ENCODE peak calls at places on chromosomes 1 and 21, in six cellular contexts. U is activated naive CD8-positive, alpha-beta T cell treated with anti-CD3 and anti-CD28 coated beads, Interleukin-2, amount 10 ng/mL, durations not matched to agents 7 days and 5 days; K is activated CD8-positive, alpha-beta memory T cell treated with anti-CD3 and anti-CD28 coated beads, Interleukin-2, amount 10 ng/mL, durations not matched to agents 7 days and 5 days; M is Right ventricle myocardium superior; W is gastroesophageal sphincter; I is pancreas. C is an unnamed sample.

GRCh38 chr1:88998716-88999115 is 6.3 kb upstream of the KYAT3 start:
- ATAC-seq in U (peak), K (peak), W (peak), M (peak), I (peak), C (peak)

GRCh38 chr1:58189453-58189852 is 357.1 kb downstream of the OMA1 start:
- ATAC-seq in U (no peak), K (no peak), I (no peak), W (no peak), M (peak), C (no peak)

GRCh38 chr1:88398338-88398737 is 285.7 kb upstream of the PKN2 start:
- ATAC-seq in M (no peak), K (no peak), I (no peak), W (no peak), U (no peak), C (no peak)

GRCh38 chr1:55375617-55376258 is 160.6 kb upstream of the USP24 start:
- ATAC-seq in I (no peak), K (no peak), U (no peak), W (no peak), M (peak), C (peak)

GRCh38 chr1:157089789-157090188 is 9.8 kb downstream of the ETV3L start:
- ATAC-seq in K (no peak), M (no peak), U (no peak), W (no peak), I (peak), C (no peak)

GRCh38 chr1:44719318-44719717 is 11.7 kb downstream of the RNU5D-1 start:
- ATAC-seq in M (no peak), U (no peak), K (no peak), W (no peak), I (no peak), C (no peak)

GRCh38 chr21:41610042-41610839 is 102.3 kb upstream of the TMPRSS2 start:
- ATAC-seq in K (no peak), U (no peak), M (peak), I (peak), W (no peak), C (peak)

GRCh38 chr1:63602629-63603028 is 9.4 kb downstream of the PGM1 start:
- ATAC-seq in I (no peak), K (no peak), W (no peak), M (no peak), U (no peak), C (no peak)

GRCh38 chr1:89260042-89260441 is 12.6 kb downstream of the GBP5 start:
- ATAC-seq in I (no peak), U (peak), W (no peak), K (peak), M (peak), C (no peak)

GRCh38 chr21:29168874-29169273 is 38.4 kb downstream of the MAP3K7CL start:
- ATAC-seq in W (no peak), I (no peak), M (no peak), U (no peak), K (no peak), C (peak)

GRCh38 chr1:95255826-95256225 is 21.8 kb downstream of the RWDD3 start:
- ATAC-seq in U (no peak), K (no peak), M (no peak), I (no peak), W (no peak), C (no peak)

GRCh38 chr1:182955596-182956588 is 2.9 kb upstream of the SHCBP1L start:
- ATAC-seq in K (no peak), M (no peak), I (no peak), U (no peak), W (no peak), C (no peak)

GRCh38 chr1:58881471-58881994 is 97.7 kb upstream of the JUN start:
- ATAC-seq in W (peak), U (no peak), I (peak), K (no peak), M (no peak), C (peak)

GRCh38 chr1:183370399-183371058 is 47.7 kb downstream of the NMNAT2 start:
- ATAC-seq in W (no peak), K (no peak), U (no peak), I (peak), M (no peak), C (no peak)

GRCh38 chr1:158016651-158017335 is 23.3 kb downstream of the KIRREL1 start:
- ATAC-seq in M (no peak), W (no peak), I (no peak), U (no peak), K (no peak), C (peak)

GRCh38 chr1:74512516-74512915 is at the start of gene LRRC53:
- ATAC-seq in M (peak), W (no peak), K (no peak), U (no peak), I (no peak), C (no peak)

C was measured in esophagus mucosa.